ENCODE peak calls at places on chromosome 11, in five cellular contexts. E, O, M, D and B are unnamed samples.
A peak's percentile ranks its signal among the peaks of the same experiment; 100 is the strongest.

GRCh38 chr11:36156486-36157150 is 132.6 kb downstream of the COMMD9 start:
- DNase-seq in E (no peak), O (no peak), M (no peak), D (no peak), B (no peak)

GRCh38 chr11:73389902-73390301 is 13.7 kb downstream of the RELT start:
- DNase-seq in E (no peak), O (no peak), M (no peak), D (no peak), B (no peak)

GRCh38 chr11:80841716-80842115 is 1400.9 kb upstream of the TENM4 start:
- DNase-seq in E (no peak), O (no peak), M (no peak), D (no peak), B (no peak)

GRCh38 chr11:7651140-7651551 is 22.2 kb downstream of the CYB5R2 start:
- DNase-seq in E (no peak), O (peak; percentile 10), M (no peak), D (no peak), B (no peak)

GRCh38 chr11:86749861-86750401 is 50.4 kb upstream of the PRSS23 start:
- DNase-seq in E (no peak), O (no peak), M (no peak), D (no peak), B (no peak)

GRCh38 chr11:128544625-128545024 is 42.7 kb downstream of the ETS1 start:
- DNase-seq in E (no peak), O (no peak), M (no peak), D (no peak), B (peak; percentile 55)

GRCh38 chr11:85109141-85109540 is 518.0 kb downstream of the DLG2 start:
- DNase-seq in E (no peak), O (no peak), M (no peak), D (no peak), B (no peak)

GRCh38 chr11:104570088-104570701 is 328.1 kb downstream of the CASP12 start:
- DNase-seq in E (no peak), O (peak; percentile 7), M (no peak), D (no peak), B (no peak)

GRCh38 chr11:72263363-72263762 is 19.4 kb upstream of the PHOX2A start:
- DNase-seq in E (no peak), O (peak; percentile 77), M (no peak), D (no peak), B (peak; percentile 20)

GRCh38 chr11:67635231-67635521 is 4.4 kb downstream of the TBX10 start:
- DNase-seq in E (no peak), O (no peak), M (no peak), D (no peak), B (no peak)

GRCh38 chr11:65389294-65389980 is 3.0 kb downstream of the FRMD8 start:
- DNase-seq in E (no peak), O (no peak), M (no peak), D (no peak), B (no peak)

DNA sequence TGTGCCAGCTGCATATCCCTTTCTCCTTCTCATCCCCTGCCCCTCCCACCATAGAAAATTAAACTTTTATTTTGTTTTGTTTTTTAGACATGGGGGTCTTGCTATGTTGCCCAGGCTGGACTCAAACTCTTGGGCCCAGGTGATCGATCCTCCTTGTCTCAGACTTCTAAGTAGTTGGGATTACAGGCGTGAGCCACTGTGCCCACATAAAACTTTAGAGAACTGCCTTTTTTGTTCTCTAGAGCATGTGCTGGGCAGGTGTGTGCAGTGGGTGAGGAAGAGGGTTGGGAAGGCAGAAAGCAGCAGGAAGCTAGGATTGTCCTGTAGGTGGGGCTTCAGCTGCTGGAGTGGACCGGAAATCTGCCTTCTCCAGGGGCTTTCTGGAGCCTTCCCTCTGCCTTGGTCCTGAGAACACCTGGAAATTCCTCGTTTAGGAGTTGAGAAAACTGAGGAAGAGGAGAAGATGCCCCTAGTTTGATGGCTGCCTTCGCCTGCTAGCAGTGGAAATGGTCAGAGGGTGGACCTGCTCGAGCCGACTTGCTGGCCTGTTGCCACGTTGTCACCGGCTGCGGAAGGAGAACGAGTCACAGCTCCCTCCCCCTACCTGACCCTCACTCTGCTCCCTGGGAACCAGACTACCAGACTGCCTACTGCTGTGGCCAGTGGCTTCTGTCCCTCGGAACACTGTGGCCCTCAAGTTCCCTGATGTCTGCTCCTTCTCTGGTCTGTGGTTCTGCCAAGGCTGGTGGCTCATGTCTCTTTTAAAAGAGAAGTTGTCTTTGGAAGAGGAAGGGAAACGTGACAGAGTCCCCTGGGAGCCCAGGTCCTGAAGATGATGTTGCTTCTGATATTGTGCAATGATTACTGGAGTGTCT is 4.0 kb downstream of the ST14 start:
- DNase-seq in E (no peak), O (no peak), M (no peak), D (no peak), B (no peak)
- TF ChIP-seq CTCF in E (no peak), O (peak; percentile 30), M (no peak), D (peak; percentile 44), B (peak; percentile 11)

GRCh38 chr11:42906226-42906625 is 405.6 kb upstream of the API5 start:
- DNase-seq in E (no peak), O (no peak), M (no peak), D (no peak), B (no peak)
- H3K27ac ChIP-seq in E (no peak overlapping the region), O (no peak overlapping the region), M (no peak overlapping the region), D (no peak overlapping the region), B (no peak overlapping the region)

DNA sequence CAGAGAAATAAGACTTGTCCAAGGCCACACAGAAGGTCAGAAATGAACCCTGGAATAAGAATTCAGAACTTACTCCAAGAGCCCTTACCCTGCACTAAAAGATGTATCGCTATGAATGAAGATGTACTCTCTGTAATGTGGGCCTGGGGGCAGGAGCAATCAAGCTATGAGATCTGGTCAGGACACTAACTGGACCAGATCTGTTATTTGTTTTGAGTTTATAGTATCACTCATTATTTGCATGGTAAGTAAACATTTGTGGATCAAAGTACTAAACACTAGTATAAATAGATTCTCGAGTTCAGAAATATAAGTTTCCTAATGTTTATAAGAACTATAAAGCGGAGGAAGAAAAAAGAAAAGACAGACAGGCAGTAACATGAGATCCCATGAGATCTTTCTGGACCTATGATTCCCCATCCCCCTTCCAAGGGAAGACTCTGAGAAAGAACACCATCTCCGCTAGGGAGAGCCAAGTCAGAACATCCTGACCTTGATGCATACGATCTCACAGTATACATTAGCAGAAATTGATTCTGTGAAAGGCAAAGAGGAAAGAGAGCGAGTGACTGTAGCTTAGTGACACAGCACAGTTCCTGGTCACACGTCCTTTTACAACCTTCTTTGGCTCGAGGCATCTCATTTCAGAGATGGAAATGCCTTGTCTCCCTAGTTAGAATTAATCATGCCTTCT is 71.2 kb downstream of the USP35 start:
- DNase-seq in E (no peak), O (no peak), M (no peak), D (no peak), B (no peak)
- TF ChIP-seq CTCF in E (no peak), O (no peak), M (no peak), D (no peak), B (no peak)

GRCh38 chr11:120217941-120218694 is 7.3 kb downstream of the OAF start:
- DNase-seq in E (no peak), O (no peak), M (no peak), D (no peak), B (no peak)
- H3K27ac ChIP-seq in E (no peak overlapping the region), O (no peak overlapping the region), M (no peak overlapping the region), D (no peak overlapping the region), B (no peak overlapping the region)

GRCh38 chr11:123653405-123653996 is 923 bp downstream of the SCN3B start:
- DNase-seq in E (no peak), O (no peak), M (no peak), D (no peak), B (no peak)
- TF ChIP-seq CTCF in E (peak; percentile 28), O (peak; percentile 36), M (no peak), D (peak; percentile 33), B (no peak)

GRCh38 chr11:23079382-23079813 is 219.1 kb upstream of the CCDC179 start:
- DNase-seq in E (no peak), O (peak; percentile 16), M (no peak), D (no peak), B (peak; percentile 48)

DNA sequence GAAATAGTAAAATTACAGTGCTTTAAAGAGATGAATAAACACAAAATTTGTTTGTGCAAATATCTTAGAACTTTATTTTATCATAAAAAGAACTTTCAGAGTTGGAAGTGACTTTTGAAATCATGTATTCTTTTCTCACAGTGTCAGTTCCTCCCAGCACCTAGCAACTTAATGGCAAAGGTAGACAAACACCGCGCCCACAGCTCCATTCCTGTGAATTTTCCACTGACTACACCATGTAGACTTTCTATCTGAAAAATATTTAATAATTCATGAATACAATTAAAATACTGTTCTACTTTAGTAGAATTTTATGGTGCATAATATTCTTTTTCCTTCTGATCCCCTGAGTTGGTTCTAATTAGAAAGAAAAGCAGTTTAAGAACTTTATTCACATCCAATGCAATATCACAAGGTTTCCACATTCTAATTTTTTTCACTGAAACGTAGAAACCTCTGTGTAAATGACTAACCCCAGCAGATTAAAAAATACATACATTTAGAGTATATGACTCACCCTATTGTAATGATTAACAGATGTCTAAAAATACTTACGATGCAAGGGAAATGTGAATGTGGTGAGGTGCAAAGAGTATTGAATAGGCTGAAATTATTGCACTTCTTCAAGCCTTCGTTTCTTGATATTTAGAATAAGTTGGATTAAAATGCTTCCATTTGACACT is 218.2 kb upstream of the CCDC179 start:
- DNase-seq in E (no peak), O (peak; percentile 9), M (no peak), D (no peak), B (peak; percentile 18)
- H3K27ac ChIP-seq in E (no peak overlapping the region), O (peak overlapping the region; percentile 53), M (no peak overlapping the region), D (no peak overlapping the region), B (no peak overlapping the region)